ENCODE peak calls at places on chromosome 22, in four cellular contexts. Q is mesenchymal stem cell, Z is neuronal stem cell, A is mesendoderm. Y is an unnamed sample.

GRCh38 chr22:21952586-21953571 is at the start of gene PPM1F:
- DNase-seq in Q (peak), Z (peak), A (peak), Y (peak)

GRCh38 chr22:37802310-37803194 is 5.2 kb upstream of the GCAT start:
- DNase-seq in Q (peak), Z (peak), A (peak), Y (peak)

GRCh38 chr22:32829451-32829851 is 27.9 kb downstream of the TIMP3 start:
- DNase-seq in Q (no peak), Z (no peak), A (no peak), Y (no peak)

GRCh38 chr22:37965940-37966664 is 12.6 kb downstream of the POLR2F start:
- DNase-seq in Q (no peak), Z (no peak), A (no peak), Y (no peak)

GRCh38 chr22:25478573-25478972 is 85.9 kb upstream of the GRK3 start:
- DNase-seq in Q (no peak), Z (no peak), A (no peak), Y (no peak)

GRCh38 chr22:37021710-37022482 is 2.4 kb downstream of the MPST start:
- DNase-seq in Q (peak), Z (peak), A (no peak), Y (no peak)

GRCh38 chr22:38026130-38027111 is 30.8 kb upstream of the PICK1 start:
- DNase-seq in Q (no peak), Z (no peak), A (no peak), Y (no peak)

GRCh38 chr22:37818397-37819099 is 4.6 kb upstream of the GALR3 start:
- DNase-seq in Q (peak), Z (no peak), A (peak), Y (peak)

GRCh38 chr22:46581580-46582244 is 38.5 kb upstream of the GRAMD4 start:
- DNase-seq in Q (no peak), Z (no peak), A (no peak), Y (peak)
- H2BK15ac ChIP-seq in Q (no peak), Z (peak), A (no peak), Y (no peak)

DNA sequence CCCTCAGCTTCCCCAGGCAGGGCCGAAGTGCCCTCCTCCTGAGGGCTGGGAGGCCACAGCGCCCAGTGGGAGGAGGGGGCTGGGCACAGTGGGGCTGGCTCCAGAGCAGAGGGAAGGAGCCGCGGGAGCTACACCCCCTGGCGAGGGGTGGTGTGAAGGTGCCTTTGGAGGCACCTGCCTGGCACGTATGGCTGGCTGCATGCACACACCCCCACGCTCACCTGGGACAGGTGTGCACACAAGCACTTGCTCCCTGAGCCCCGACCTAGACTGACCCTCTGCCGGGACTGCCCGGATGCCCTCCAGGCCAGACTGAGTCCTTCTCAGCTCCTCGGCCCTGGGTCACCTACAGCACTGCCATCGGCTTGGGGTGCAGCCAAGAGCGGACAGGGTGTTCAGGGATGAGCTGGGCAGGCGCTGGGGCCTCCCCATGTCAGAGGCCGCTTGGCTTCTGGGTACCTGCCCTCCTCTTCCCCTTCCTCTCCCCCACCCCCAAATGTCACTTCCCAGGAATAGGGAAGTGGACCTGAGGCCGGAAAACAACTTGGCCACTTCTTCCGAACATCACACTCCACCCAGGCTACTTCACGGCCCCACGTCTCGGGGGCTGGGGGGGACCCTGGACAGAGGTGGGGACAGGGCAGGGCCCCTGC is 7.4 kb upstream of the PIM3 start:
- DNase-seq in Q (no peak), Z (no peak), A (no peak), Y (no peak)
- H2BK15ac ChIP-seq in Q (peak), Z (peak), A (no peak), Y (no peak)

DNA sequence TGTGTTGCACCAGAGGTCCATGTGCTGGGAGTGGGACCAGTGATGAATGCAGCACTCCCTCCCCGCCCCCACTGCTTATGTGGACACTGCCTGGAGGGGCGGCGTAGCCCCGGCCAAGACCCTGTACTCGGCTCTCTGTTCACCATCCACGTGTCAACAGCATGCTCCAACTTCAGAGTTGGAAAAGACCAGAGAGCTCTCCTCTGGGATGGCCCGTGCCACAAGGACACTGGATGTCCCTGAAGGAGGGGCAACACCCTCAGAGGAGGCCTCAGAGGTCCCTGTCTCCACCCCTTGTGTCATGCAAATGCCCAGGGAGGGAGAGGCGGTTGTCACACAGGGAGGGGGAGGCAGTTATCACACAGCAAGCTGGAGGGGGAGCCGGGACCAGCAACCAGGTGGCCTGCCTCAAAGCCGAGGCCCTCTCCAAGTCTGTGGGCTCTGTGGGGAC is 121.3 kb downstream of the PHF21B start:
- DNase-seq in Q (no peak), Z (no peak), A (peak), Y (peak)
- H2BK15ac ChIP-seq in Q (no peak), Z (no peak), A (no peak), Y (no peak)

GRCh38 chr22:41367680-41368542 is 13.8 kb upstream of the TEF start:
- DNase-seq in Q (no peak), Z (no peak), A (no peak), Y (peak)
- H2BK15ac ChIP-seq in Q (peak), Z (peak), A (no peak), Y (no peak)

DNA sequence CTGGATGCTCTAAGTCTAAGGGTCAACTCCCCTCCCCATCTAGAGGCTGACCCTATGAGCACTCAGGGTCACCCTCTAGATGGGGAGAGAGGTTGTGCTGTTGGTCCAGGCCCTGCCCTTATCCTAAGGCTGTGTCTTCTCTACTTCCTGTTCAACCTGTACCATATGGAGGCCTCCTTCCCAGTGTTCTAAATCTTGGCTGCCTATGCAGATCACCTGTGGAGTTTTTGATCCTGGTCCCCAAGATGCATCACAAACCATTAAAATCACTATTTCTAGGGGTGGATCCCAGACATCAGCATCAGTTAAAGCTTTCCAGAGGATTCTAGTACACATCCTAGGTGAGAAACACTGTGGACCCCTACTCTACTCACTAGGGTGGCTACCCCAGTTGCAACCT is 26.2 kb downstream of the LARGE1 start:
- DNase-seq in Q (no peak), Z (no peak), A (no peak), Y (no peak)
- H2BK15ac ChIP-seq in Q (no peak), Z (no peak), A (no peak), Y (no peak)

GRCh38 chr22:43313497-43314474 is 29.4 kb downstream of the SCUBE1 start:
- DNase-seq in Q (peak), Z (no peak), A (peak), Y (no peak)
- H2BK15ac ChIP-seq in Q (no peak), Z (no peak), A (no peak), Y (no peak)

GRCh38 chr22:48894064-48894671 is 933.5 kb downstream of the BRD1 start:
- DNase-seq in Q (no peak), Z (no peak), A (peak), Y (peak)
- H2BK15ac ChIP-seq in Q (no peak), Z (peak), A (no peak), Y (no peak)

DNA sequence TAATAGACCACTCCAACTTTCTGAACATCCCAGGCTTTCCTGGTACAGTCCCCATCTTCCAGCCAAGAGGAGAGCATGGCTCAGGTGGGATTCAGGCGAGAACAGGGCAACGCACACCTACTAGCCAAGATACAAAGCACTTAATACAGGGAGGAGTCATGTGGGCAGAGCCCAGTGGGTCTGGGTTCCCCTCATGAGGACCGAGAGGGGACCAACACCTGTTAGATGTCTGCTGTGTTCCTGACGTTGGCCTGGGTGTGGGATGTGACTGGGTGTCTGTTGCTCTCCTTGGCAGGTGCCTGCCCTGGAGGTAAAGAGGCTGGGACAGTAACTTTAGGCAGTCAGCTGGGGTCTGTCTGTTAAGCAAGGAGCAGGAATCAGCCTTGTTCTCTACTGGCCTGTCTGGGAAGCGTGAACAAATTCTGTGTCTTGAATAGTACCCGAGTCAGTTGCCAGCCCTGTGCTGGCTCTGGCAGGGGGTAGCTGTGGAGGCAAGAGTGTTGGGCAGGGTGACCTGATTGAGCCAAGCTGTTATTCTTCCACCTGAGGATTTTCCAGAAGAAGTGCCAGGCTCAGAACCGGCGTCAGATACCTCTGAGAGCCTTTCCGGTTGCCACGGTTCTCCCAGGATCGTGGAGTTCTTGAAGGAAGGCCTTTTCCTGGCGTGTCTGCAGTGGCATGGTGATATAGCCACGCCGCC is 56.3 kb downstream of the BCR start:
- DNase-seq in Q (no peak), Z (no peak), A (no peak), Y (no peak)
- H2BK15ac ChIP-seq in Q (no peak), Z (no peak), A (no peak), Y (no peak)

DNA sequence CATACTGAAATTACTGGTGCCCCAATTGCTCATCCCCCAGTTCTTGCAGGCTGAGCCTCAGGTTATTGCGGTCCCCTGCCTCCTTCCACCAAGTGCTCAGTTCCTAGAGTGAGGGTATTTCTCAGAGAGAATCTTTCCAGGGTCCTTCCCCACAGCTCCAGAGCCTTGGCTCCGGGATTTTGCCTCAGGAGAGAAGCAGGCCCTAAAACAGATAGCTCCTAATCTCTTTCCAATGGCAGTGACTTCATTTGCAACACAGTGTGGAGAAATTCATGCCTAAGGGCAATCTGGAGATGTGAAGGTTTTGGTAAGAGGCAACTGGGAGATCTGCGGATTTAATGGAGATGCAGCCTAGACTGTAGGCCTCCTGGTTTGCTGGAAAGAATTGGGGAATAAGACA is 2.9 kb downstream of the NF2 start:
- DNase-seq in Q (no peak), Z (no peak), A (peak), Y (peak)
- H2BK15ac ChIP-seq in Q (peak), Z (no peak), A (no peak), Y (no peak)

Y was measured in H9.